ENCODE peak calls at places on chromosome 21, in six cellular contexts. D is NCI-H446; Q is activated naive CD8-positive, alpha-beta T cell treated with anti-CD3 and anti-CD28 coated beads, Interleukin-2, amount 50 U/mL, for 16 hours; Z is endothelial cell; P is naive thymus-derived CD4-positive, alpha-beta T cell; G is activated CD4-positive, CD25-positive, alpha-beta regulatory T cell. H is an unnamed sample.

GRCh38 chr21:41168391-41169257 is 664 bp downstream of the BACE2 start:
- DNase-seq in Z (peak; percentile 53), P (no peak), Q (no peak), G (no peak), D (no peak), H (peak; percentile 68)

GRCh38 chr21:42939581-42940413 is 14.4 kb upstream of the ERVH48-1 start:
- DNase-seq in D (peak; percentile 59), Q (no peak), P (no peak), G (no peak), Z (no peak), H (peak; percentile 78)

GRCh38 chr21:34992736-34993135 is 56.4 kb downstream of the RUNX1 start:
- DNase-seq in Z (no peak), Q (no peak), P (no peak), G (no peak), D (no peak), H (no peak)

GRCh38 chr21:41729701-41730368 is 37.0 kb downstream of the RIPK4 start:
- DNase-seq in P (no peak), Q (no peak), D (no peak), G (no peak), Z (no peak), H (no peak)

GRCh38 chr21:37845535-37845934 is 70.7 kb downstream of the KCNJ6 start:
- DNase-seq in P (no peak), Z (no peak), Q (no peak), G (no peak), D (no peak), H (no peak)

GRCh38 chr21:28605138-28605537 is 387.5 kb downstream of the LTN1 start:
- DNase-seq in G (no peak), Z (no peak), D (no peak), P (peak; percentile 69), Q (no peak), H (no peak)

GRCh38 chr21:27070881-27071670 is 104.2 kb upstream of the ADAMTS5 start:
- DNase-seq in D (no peak), G (no peak), Q (no peak), P (no peak), Z (no peak), H (no peak)

GRCh38 chr21:14115646-14116045 is 95.1 kb downstream of the LIPI start:
- DNase-seq in P (no peak), Z (no peak), Q (no peak), G (no peak), D (no peak), H (no peak)

GRCh38 chr21:25191141-25191540 is 416.1 kb downstream of the MRPL39 start:
- DNase-seq in Q (no peak), D (no peak), G (no peak), P (no peak), Z (no peak), H (no peak)

GRCh38 chr21:17730782-17731181 is 88.4 kb downstream of the C21orf91 start:
- DNase-seq in Q (no peak), G (no peak), D (no peak), Z (no peak), P (no peak), H (no peak)

GRCh38 chr21:46155514-46156377 is at the start of gene FTCD:
- DNase-seq in Q (no peak), Z (no peak), G (no peak), P (no peak), D (no peak), H (peak; percentile 54)

GRCh38 chr21:16081304-16081703 is 351.5 kb downstream of the USP25 start:
- DNase-seq in Q (no peak), P (no peak), D (no peak), Z (no peak), G (no peak), H (no peak)

GRCh38 chr21:14306143-14306907 is 76.6 kb downstream of the HSPA13 start:
- DNase-seq in Z (no peak), D (no peak), Q (no peak), G (no peak), P (no peak), H (no peak)

GRCh38 chr21:36749935-36750578 is 51.1 kb downstream of the SIM2 start:
- DNase-seq in P (no peak), G (no peak), Z (peak; percentile 56), Q (no peak), D (no peak), H (no peak)

GRCh38 chr21:44727757-44728156 is 16.4 kb upstream of the TSPEAR start:
- DNase-seq in G (no peak), D (no peak), Z (no peak), P (no peak), Q (no peak), H (no peak)

GRCh38 chr21:32949701-32950100 is 76.0 kb upstream of the OLIG2 start:
- DNase-seq in P (no peak), G (no peak), Q (no peak), Z (no peak), D (no peak), H (no peak)

GRCh38 chr21:15195104-15195503 is 130.3 kb upstream of the NRIP1 start:
- DNase-seq in Z (no peak), Q (no peak), P (no peak), D (no peak), G (no peak), H (no peak)

GRCh38 chr21:42704861-42705260 is 51.4 kb downstream of the PDE9A start:
- DNase-seq in G (no peak), Z (no peak), D (no peak), P (no peak), Q (no peak), H (no peak)

GRCh38 chr21:30348506-30348905 is at the start of gene KRTAP23-1:
- DNase-seq in P (no peak), Z (no peak), D (no peak), G (no peak), Q (no peak), H (no peak)

GRCh38 chr21:45078877-45079281 is 4.5 kb downstream of the ADARB1 start:
- DNase-seq in Q (peak; percentile 44), Z (no peak), G (peak; percentile 32), P (peak; percentile 90), D (no peak), H (no peak)